ENCODE peak calls at places on chromosome 20, in six cellular contexts. V is endothelial cell of umbilical vein, W is WTC11, I is HCT116, X is Caco-2, Z is mesothelial cell of epicardium. K is an unnamed sample.

GRCh38 chr20:48332555-48332954 is 495.2 kb downstream of the PREX1 start:
- DNase-seq in I (no peak), V (no peak), W (no peak), Z (no peak), X (no peak), K (no peak)

GRCh38 chr20:57713951-57714350 is 4.1 kb upstream of the PMEPA1 start:
- DNase-seq in W (no peak), X (no peak), Z (no peak), V (no peak), I (no peak), K (no peak)

GRCh38 chr20:39800548-39800947 is 838.4 kb downstream of the DHX35 start:
- DNase-seq in W (no peak), X (no peak), I (no peak), Z (no peak), V (peak), K (no peak)

GRCh38 chr20:60584221-60584620 is 626.0 kb downstream of the CDH26 start:
- DNase-seq in X (no peak), I (no peak), V (no peak), W (no peak), Z (no peak), K (no peak)

GRCh38 chr20:50034567-50035170 is 51.9 kb downstream of the SNAI1 start:
- DNase-seq in W (no peak), I (no peak), X (no peak), V (peak), Z (no peak), K (no peak)

GRCh38 chr20:32439132-32439829 is 81.2 kb downstream of the ASXL1 start:
- DNase-seq in X (peak), V (no peak), W (no peak), Z (no peak), I (no peak), K (no peak)

GRCh38 chr20:6231551-6231950 is 108.7 kb upstream of the FERMT1 start:
- DNase-seq in V (peak), I (no peak), W (no peak), X (no peak), Z (no peak), K (no peak)

GRCh38 chr20:52312131-52312729 is 120.7 kb upstream of the ZFP64 start:
- DNase-seq in X (peak), V (peak), W (peak), I (peak), Z (no peak), K (peak)

GRCh38 chr20:43925215-43925614 is 10.6 kb downstream of the TOX2 start:
- DNase-seq in W (no peak), Z (no peak), X (no peak), V (no peak), I (no peak), K (no peak)

GRCh38 chr20:6590891-6591679 is 176.4 kb upstream of the BMP2 start:
- DNase-seq in W (no peak), I (no peak), Z (no peak), V (peak), X (no peak), K (no peak)

GRCh38 chr20:14064333-14064732 is 69.0 kb downstream of the MACROD2 start:
- DNase-seq in W (no peak), X (no peak), I (no peak), V (no peak), Z (no peak), K (no peak)

GRCh38 chr20:37520417-37520751 is 666 bp upstream of the NNAT start:
- DNase-seq in V (no peak), Z (no peak), W (no peak), X (no peak), I (no peak), K (no peak)

GRCh38 chr20:35497780-35498189 is 31.7 kb downstream of the C20orf173 start:
- DNase-seq in X (no peak), W (no peak), I (no peak), Z (no peak), V (no peak), K (peak)

GRCh38 chr20:55135923-55136322 is 660.5 kb downstream of the DOK5 start:
- DNase-seq in V (no peak), W (no peak), I (no peak), Z (no peak), X (no peak), K (no peak)

GRCh38 chr20:37598611-37599342 is 71.1 kb upstream of the BLCAP start:
- DNase-seq in I (no peak), X (no peak), W (no peak), Z (no peak), V (no peak), K (no peak)

GRCh38 chr20:37335642-37336368 is 10.1 kb upstream of the SRC start:
- DNase-seq in Z (no peak), I (no peak), X (no peak), V (no peak), W (no peak), K (no peak)

GRCh38 chr20:25025091-25025861 is 32.7 kb downstream of the ACSS1 start:
- DNase-seq in X (no peak), V (no peak), I (no peak), Z (no peak), W (no peak), K (peak)

GRCh38 chr20:37384683-37385174 is 38.8 kb downstream of the SRC start:
- DNase-seq in X (peak), Z (no peak), W (peak), I (no peak), V (peak), K (peak)

GRCh38 chr20:2109425-2110210 is 8.0 kb downstream of the STK35 start:
- DNase-seq in Z (no peak), W (no peak), I (no peak), X (no peak), V (no peak), K (no peak)

DNA sequence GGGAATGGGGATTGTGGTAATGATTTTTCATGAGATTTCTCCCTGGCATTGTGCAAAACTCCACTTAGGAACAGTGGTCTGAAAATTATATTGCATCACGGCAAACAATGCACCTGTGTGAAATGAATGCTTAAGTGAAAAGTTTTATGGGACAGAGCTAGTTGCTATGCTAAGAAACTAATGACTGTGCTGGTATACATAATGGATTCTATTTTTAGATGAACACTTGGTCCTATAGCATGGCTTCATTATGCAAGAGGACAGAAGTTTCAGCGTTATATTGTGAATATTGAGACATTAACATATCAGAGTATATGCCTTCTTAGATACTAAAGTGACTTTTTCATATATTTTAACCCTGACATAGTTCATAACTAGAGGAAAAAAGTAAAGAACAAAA is 30.5 kb downstream of the PLCB1 start:
- DNase-seq in I (no peak), X (no peak), V (no peak), W (no peak), Z (no peak), K (no peak)
- TF ChIP-seq CTCF in I (no peak), X (no peak), V (no peak), W (no peak), Z (no peak), K (no peak)

DNA sequence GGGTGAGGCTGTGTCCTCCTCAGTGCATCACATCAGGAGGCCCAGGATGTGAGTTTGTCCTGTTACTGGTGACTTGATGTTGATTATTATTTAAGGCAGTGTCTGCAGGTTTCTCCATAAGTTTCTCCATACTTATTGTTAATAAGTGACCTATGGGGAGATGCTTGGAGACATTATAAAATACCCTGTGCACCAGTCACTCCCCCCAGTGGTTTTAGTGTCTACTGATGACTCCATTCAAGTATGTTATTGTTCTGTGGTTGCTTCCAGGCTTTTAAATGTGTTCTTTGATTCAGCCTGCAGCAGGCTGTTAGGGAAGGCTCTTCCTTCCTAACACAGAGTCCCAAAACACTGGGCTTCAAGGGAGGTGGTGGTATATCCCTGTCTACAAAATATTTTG is 14.6 kb upstream of the CST3 start:
- DNase-seq in Z (no peak), X (no peak), W (no peak), V (no peak), I (no peak), K (no peak)
- TF ChIP-seq CTCF in Z (no peak), X (no peak), W (no peak), V (no peak), I (no peak), K (no peak)

GRCh38 chr20:63483834-63484233 is 11.4 kb upstream of the KCNQ2 start:
- DNase-seq in I (no peak), V (no peak), W (peak), X (peak), Z (no peak), K (peak)
- TF ChIP-seq CTCF in I (no peak), V (no peak), W (no peak), X (peak), Z (no peak), K (no peak)

DNA sequence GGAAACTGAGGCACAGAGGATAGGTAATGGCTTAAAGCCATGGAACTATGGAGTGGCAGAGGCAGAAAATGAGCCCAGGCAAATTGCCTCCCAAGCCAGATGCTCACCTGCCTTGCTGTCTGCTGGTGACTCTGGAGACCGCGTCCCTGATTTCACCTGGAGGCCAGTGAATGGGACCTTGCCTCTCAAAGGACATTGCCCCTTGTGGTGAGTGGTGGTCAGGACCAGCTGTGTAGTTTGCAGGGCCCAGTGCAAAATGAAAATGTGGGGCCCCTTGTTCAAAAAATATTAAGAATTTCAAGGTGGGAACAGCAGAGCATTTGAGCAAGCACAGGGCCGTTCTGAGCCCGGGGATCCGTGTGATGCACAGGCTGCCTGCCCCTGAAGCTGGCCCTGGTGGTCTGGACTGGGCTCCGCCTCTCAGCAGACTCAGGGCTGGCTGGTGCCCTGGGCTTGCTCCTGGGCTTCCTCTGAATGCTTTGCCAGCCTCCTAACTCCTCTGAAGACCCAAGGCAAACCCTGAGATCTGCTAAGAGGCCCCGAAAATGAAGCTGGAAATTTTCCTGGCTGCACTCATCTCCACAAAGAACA is 19.8 kb upstream of the KCNG1 start:
- DNase-seq in X (peak), V (no peak), W (peak), I (peak), Z (no peak), K (no peak)
- TF ChIP-seq CTCF in X (peak), V (no peak), W (peak), I (no peak), Z (peak), K (peak)